ENCODE peak calls at places on chromosomes 12 and 14, in ten cellular contexts. K, F, C, N, V, M, O, Q, Y and D are unnamed samples.

GRCh38 chr12:76698316-76698715 is 65.6 kb upstream of the ZDHHC17 start:
- DNase-seq in Y (no peak), O (no peak), F (no peak), Q (no peak), V (no peak), M (no peak), C (peak; percentile 62), K (no peak), N (no peak), D (no peak)

GRCh38 chr14:56592746-56593544 is 13.3 kb downstream of the TMEM260 start:
- DNase-seq in M (no peak), O (no peak), F (no peak), N (no peak), Y (no peak), C (no peak), V (no peak), K (no peak), Q (no peak), D (no peak)

GRCh38 chr12:23495472-23495871 is 454.0 kb downstream of the SOX5 start:
- DNase-seq in O (no peak), M (no peak), V (no peak), F (no peak), Q (no peak), N (no peak), Y (no peak), C (no peak), K (no peak), D (no peak)

GRCh38 chr12:10612954-10613333 is 465 bp downstream of the MAGOHB start:
- DNase-seq in K (peak; percentile 55), N (no peak), V (no peak), M (no peak), O (no peak), F (no peak), Q (peak; percentile 13), Y (no peak), C (no peak), D (no peak)

GRCh38 chr12:116710367-116710766 is 27.5 kb downstream of the SPRING1 start:
- DNase-seq in M (no peak), V (no peak), Q (no peak), N (no peak), Y (no peak), C (no peak), K (no peak), O (no peak), F (no peak), D (no peak)

GRCh38 chr12:103495783-103496456 is at the start of gene C12orf42:
- DNase-seq in N (peak; percentile 50), K (peak; percentile 56), F (no peak), C (no peak), Q (peak; percentile 35), O (peak; percentile 75), V (peak; percentile 12), Y (no peak), M (no peak), D (no peak)

GRCh38 chr12:79375050-79375449 is 315.7 kb downstream of the PAWR start:
- DNase-seq in V (no peak), M (no peak), K (no peak), C (no peak), O (no peak), N (no peak), F (no peak), Q (no peak), Y (no peak), D (no peak)

GRCh38 chr14:85701763-85702162 is 171.8 kb downstream of the FLRT2 start:
- DNase-seq in V (no peak), M (no peak), N (no peak), Q (no peak), Y (no peak), F (no peak), C (no peak), O (no peak), K (peak; percentile 39), D (no peak)

DNA sequence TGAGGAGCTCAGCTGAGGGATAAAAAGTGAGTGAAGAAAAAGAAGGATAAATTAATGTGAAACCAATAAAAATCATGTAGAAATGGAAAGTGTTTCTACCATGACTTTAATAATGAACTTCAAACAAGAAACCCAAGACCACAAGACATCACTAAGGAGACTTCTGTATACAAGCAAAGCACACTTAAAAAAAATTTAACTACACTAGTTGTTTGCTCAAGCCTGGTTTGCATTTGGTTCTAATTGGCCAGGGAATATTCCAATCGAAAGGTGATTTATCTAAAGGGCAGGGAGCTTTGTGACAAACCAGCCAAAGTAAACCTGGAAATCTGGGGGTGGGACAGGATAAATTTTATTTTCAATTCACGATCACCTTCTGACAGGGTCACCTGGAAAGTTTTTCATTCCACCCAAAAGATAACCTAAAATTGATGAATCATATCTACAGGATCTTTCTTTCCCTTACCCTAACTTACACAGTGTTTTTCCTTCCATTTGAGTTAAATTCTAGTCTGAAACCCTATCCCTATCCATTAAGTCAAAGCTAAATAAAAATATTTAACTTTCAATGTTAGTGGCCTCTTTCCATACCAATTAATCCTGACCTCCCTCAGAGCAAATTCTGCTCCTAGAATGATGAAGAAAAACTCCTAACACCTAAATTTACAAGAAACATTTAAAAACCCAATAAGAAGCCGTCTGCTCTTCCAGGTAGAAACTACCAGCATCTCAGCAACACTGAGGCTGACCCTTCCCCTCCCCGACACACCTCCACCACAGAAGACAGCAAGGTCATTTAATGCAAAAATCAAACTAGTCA is 2.5 kb downstream of the EGLN3 start:
- DNase-seq in Q (no peak), C (no peak), M (no peak), O (no peak), V (no peak), K (no peak), F (no peak), Y (no peak), N (no peak), D (no peak)
- H3K4me3 ChIP-seq in Q (peak overlapping the region; percentile 70), C (no peak overlapping the region), M (peak overlapping the region; percentile 96), O (no peak overlapping the region), V (no peak overlapping the region), K (peak overlapping the region; percentile 92), F (peak overlapping the region; percentile 78), Y (no peak overlapping the region), N (no peak overlapping the region), D (no peak overlapping the region)

GRCh38 chr14:89422181-89422951 is 5.3 kb upstream of the FOXN3 start:
- DNase-seq in V (no peak), F (peak; percentile 77), O (no peak), Y (no peak), C (peak; percentile 33), M (no peak), K (no peak), N (no peak), Q (no peak), D (no peak)

GRCh38 chr14:89420502-89420901 is 3.5 kb upstream of the FOXN3 start:
- DNase-seq in F (no peak), Q (no peak), O (no peak), V (no peak), K (no peak), N (no peak), M (no peak), Y (no peak), C (no peak), D (no peak)

GRCh38 chr14:89424241-89424640 is 7.2 kb upstream of the FOXN3 start:
- DNase-seq in Y (no peak), M (no peak), N (no peak), V (no peak), Q (no peak), C (no peak), F (no peak), K (no peak), O (no peak), D (no peak)

GRCh38 chr14:89419973-89420482 is 3.0 kb upstream of the FOXN3 start:
- DNase-seq in V (no peak), F (no peak), C (no peak), Q (no peak), M (no peak), O (no peak), Y (no peak), K (no peak), N (no peak), D (no peak)

GRCh38 chr14:89422952-89423345 is 5.9 kb upstream of the FOXN3 start:
- DNase-seq in V (no peak), F (no peak), C (no peak), Y (no peak), M (no peak), Q (no peak), O (no peak), K (no peak), N (no peak), D (no peak)
- H3K4me3 ChIP-seq in V (no peak overlapping the region), F (no peak overlapping the region), C (no peak overlapping the region), Y (no peak overlapping the region), M (no peak overlapping the region), Q (no peak overlapping the region), O (no peak overlapping the region), K (no peak overlapping the region), N (no peak overlapping the region), D (no peak overlapping the region)

DNA sequence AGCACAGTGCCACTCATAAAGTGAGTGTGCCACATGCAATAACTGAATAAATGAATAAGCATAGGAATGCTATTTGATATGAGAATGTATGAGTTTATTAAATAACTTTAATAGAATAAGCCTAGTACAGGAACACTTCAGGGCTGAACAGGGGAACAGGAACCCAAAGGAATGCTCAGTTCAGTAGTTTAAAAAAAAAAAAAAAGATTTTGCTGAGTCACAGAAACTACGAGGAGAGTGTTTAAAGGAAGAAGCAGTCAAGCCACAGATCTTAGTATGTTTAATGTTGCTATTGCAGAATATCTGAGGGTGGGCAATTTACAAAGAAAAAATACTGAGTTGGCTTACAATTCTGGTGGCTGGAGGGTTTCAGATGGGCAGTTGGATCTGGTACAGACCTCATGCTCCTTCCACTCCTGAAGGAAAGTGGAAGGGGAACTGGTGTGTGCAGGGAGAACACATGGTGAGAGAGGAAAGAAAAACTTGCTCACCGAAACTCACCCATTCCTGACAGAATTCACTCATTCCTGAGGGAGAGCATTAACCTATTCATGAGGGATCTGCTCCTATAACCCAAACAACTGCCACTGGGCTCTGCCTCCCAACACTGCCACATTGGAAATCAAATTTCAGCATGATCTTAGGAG is 880.3 kb upstream of the MGAT4C start:
- DNase-seq in V (no peak), K (peak; percentile 21), Y (no peak), C (peak; percentile 60), M (no peak), O (peak; percentile 18), F (no peak), Q (no peak), N (no peak), D (no peak)
- H3K4me3 ChIP-seq in V (no peak overlapping the region), K (no peak overlapping the region), Y (no peak overlapping the region), C (no peak overlapping the region), M (no peak overlapping the region), O (no peak overlapping the region), F (no peak overlapping the region), Q (no peak overlapping the region), N (no peak overlapping the region), D (no peak overlapping the region)

GRCh38 chr14:22769369-22769768 is 2.9 kb downstream of the OXA1L start:
- DNase-seq in O (no peak), N (no peak), Y (no peak), Q (no peak), M (no peak), V (no peak), C (no peak), F (no peak), K (no peak), D (no peak)

GRCh38 chr14:22766457-22767322 is at the start of gene OXA1L:
- DNase-seq in C (peak; percentile 98), Q (peak; percentile 92), O (peak; percentile 97), K (peak; percentile 98), M (peak; percentile 97), Y (peak; percentile 98), F (peak; percentile 99), V (peak; percentile 95), N (peak; percentile 98), D (peak; percentile 92)

GRCh38 chr14:22770481-22771187 is 4.1 kb downstream of the OXA1L start:
- DNase-seq in N (no peak), V (no peak), K (no peak), Y (no peak), C (no peak), F (no peak), Q (no peak), M (no peak), O (no peak), D (no peak)

GRCh38 chr14:22767323-22767589 is 768 bp downstream of the OXA1L start:
- DNase-seq in Y (no peak), O (no peak), N (peak; percentile 28), F (no peak), C (no peak), V (no peak), K (no peak), M (no peak), Q (no peak), D (no peak)

DNA sequence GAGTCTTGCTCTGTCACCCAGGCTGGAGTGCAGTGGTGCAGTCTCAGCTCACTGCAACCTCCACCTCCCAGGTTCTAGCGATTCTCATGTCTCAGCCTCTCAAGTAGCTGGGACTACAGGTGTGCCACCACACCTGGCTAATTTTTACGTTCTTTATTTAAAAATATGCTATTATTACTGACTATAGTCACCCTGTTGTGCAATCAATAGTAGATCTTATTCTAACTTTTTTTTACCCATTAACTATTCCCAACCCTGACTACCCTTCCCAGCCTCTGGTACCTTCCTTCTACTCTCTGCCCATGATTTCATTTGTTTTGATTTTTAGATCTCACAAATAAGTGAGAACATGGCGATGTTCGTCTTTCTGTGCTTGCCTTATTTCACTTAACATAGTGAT is 2.5 kb downstream of the OXA1L start:
- DNase-seq in F (no peak), K (no peak), N (no peak), M (no peak), C (no peak), V (no peak), Q (no peak), Y (no peak), O (no peak), D (no peak)
- H3K4me3 ChIP-seq in F (no peak overlapping the region), K (no peak overlapping the region), N (no peak overlapping the region), M (no peak overlapping the region), C (no peak overlapping the region), V (no peak overlapping the region), Q (no peak overlapping the region), Y (no peak overlapping the region), O (no peak overlapping the region), D (no peak overlapping the region)